ENCODE peak calls at places on chromosome 1, in five cellular contexts. C, H, A, Q and P are unnamed samples.

GRCh38 chr1:94599090-94599813 is 57.7 kb upstream of the F3 start:
- DNase-seq in C (no peak), H (peak; percentile 67), A (no peak), Q (peak; percentile 49), P (no peak)

GRCh38 chr1:91871994-91872393 is 14.0 kb downstream of the TGFBR3 start:
- DNase-seq in C (peak; percentile 48), H (no peak), A (peak; percentile 39), Q (peak; percentile 50), P (no peak)

GRCh38 chr1:17919525-17920439 is 164.6 kb downstream of the ACTL8 start:
- DNase-seq in C (peak; percentile 40), H (peak; percentile 80), A (peak; percentile 29), Q (peak; percentile 46), P (peak; percentile 23)

GRCh38 chr1:7555391-7556185 is 215.5 kb upstream of the VAMP3 start:
- DNase-seq in C (no peak), H (no peak), A (no peak), Q (no peak), P (no peak)

GRCh38 chr1:18271336-18271735 is 163.7 kb downstream of the IGSF21 start:
- DNase-seq in C (no peak), H (no peak), A (no peak), Q (no peak), P (no peak)

GRCh38 chr1:98049370-98050115 is 128.7 kb upstream of the DPYD start:
- DNase-seq in C (peak; percentile 56), H (no peak), A (peak; percentile 39), Q (no peak), P (no peak)

GRCh38 chr1:219171192-219171935 is 2.3 kb upstream of the LYPLAL1 start:
- DNase-seq in C (peak; percentile 38), H (no peak), A (peak; percentile 32), Q (peak; percentile 28), P (no peak)

GRCh38 chr1:24920155-24920925 is 9.7 kb downstream of the RUNX3 start:
- DNase-seq in C (no peak), H (no peak), A (no peak), Q (no peak), P (no peak)

GRCh38 chr1:199687321-199687720 is 340.2 kb upstream of the NR5A2 start:
- DNase-seq in C (peak; percentile 81), H (no peak), A (peak; percentile 75), Q (peak; percentile 11), P (no peak)

GRCh38 chr1:201648911-201649775 is 110.2 kb downstream of the NAV1 start:
- DNase-seq in C (peak; percentile 36), H (peak; percentile 61), A (no peak), Q (no peak), P (no peak)

GRCh38 chr1:228494391-228494790 is 7.2 kb downstream of the RNF187 start:
- DNase-seq in C (no peak), H (no peak), A (no peak), Q (no peak), P (no peak)

GRCh38 chr1:217067642-217068041 is 344.4 kb upstream of the ESRRG start:
- DNase-seq in C (no peak), H (no peak), A (no peak), Q (peak; percentile 30), P (no peak)

GRCh38 chr1:23619299-23620188 is 60.2 kb upstream of the ID3 start:
- DNase-seq in C (peak; percentile 24), H (peak; percentile 80), A (peak; percentile 13), Q (peak; percentile 63), P (peak; percentile 97)

GRCh38 chr1:107419003-107419402 is 278.2 kb downstream of the NTNG1 start:
- DNase-seq in C (no peak), H (no peak), A (no peak), Q (no peak), P (no peak)

GRCh38 chr1:2230781-2231666 is 2.9 kb downstream of the SKI start:
- DNase-seq in C (no peak), H (no peak), A (no peak), Q (peak; percentile 60), P (no peak)

GRCh38 chr1:226816585-226816984 is 53.8 kb upstream of the PSEN2 start:
- DNase-seq in C (peak; percentile 95), H (no peak), A (peak; percentile 95), Q (peak; percentile 93), P (no peak)

GRCh38 chr1:203915811-203916210 is 54.4 kb downstream of the SNRPE start:
- DNase-seq in C (peak; percentile 73), H (no peak), A (peak; percentile 67), Q (peak; percentile 69), P (no peak)

GRCh38 chr1:196444628-196445027 is 163.6 kb downstream of the KCNT2 start:
- DNase-seq in C (no peak), H (no peak), A (no peak), Q (no peak), P (no peak)

GRCh38 chr1:46543761-46544560 is 7.5 kb downstream of the KNCN start:
- DNase-seq in C (no peak), H (no peak), A (no peak), Q (no peak), P (no peak)

GRCh38 chr1:235073331-235073967 is 55.2 kb downstream of the TOMM20 start:
- DNase-seq in C (peak; percentile 31), H (peak; percentile 57), A (no peak), Q (peak; percentile 95), P (no peak)

GRCh38 chr1:111481387-111482221 is 7.8 kb downstream of the C1orf162 start:
- DNase-seq in C (peak; percentile 45), H (peak; percentile 86), A (peak; percentile 32), Q (peak; percentile 81), P (peak; percentile 65)

GRCh38 chr1:53643881-53644390 is 95.0 kb downstream of the GLIS1 start:
- DNase-seq in C (no peak), H (no peak), A (no peak), Q (no peak), P (no peak)

GRCh38 chr1:69246109-69246508 is 321.6 kb upstream of the LRRC7 start:
- DNase-seq in C (no peak), H (no peak), A (no peak), Q (no peak), P (no peak)

GRCh38 chr1:18109756-18110597 is 2.4 kb downstream of the IGSF21 start:
- DNase-seq in C (peak; percentile 4), H (peak; percentile 46), A (no peak), Q (no peak), P (no peak)

GRCh38 chr1:190067592-190067991 is 410.1 kb downstream of the BRINP3 start:
- DNase-seq in C (peak; percentile 72), H (peak; percentile 63), A (peak; percentile 69), Q (peak; percentile 39), P (no peak)

GRCh38 chr1:85397490-85398044 is 67.4 kb downstream of the DDAH1 start:
- DNase-seq in C (no peak), H (no peak), A (no peak), Q (no peak), P (no peak)

GRCh38 chr1:78672428-78672827 is 22.8 kb downstream of the IFI44 start:
- DNase-seq in C (no peak), H (no peak), A (no peak), Q (no peak), P (no peak)

DNA sequence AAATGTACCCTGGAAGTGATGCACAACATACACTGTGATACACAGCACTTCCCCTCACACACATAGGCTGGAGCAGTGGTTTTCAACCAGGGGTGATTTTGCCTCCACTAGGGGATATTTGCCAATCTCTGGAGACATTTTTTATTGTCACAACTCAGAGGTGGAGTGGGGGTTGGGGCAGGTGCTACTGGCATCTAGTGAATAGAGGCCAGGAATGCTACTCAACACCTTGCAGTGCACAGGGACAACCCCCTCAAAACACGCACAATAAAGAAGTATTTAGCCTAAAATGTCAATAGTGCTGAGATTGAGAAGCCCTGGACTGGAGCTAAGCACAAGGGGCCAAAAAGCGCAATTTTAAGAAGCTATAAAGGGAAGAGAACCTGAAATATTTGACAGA is 54.1 kb downstream of the DNAJC6 start:
- DNase-seq in C (no peak), H (no peak), A (no peak), Q (no peak), P (no peak)
- H3K79me2 ChIP-seq in C (no peaks in the 10 kb centered on the region), H (no peaks in the 10 kb centered on the region), A (no peaks in the 10 kb centered on the region), Q (no peaks in the 10 kb centered on the region), P (no peaks in the 10 kb centered on the region)

DNA sequence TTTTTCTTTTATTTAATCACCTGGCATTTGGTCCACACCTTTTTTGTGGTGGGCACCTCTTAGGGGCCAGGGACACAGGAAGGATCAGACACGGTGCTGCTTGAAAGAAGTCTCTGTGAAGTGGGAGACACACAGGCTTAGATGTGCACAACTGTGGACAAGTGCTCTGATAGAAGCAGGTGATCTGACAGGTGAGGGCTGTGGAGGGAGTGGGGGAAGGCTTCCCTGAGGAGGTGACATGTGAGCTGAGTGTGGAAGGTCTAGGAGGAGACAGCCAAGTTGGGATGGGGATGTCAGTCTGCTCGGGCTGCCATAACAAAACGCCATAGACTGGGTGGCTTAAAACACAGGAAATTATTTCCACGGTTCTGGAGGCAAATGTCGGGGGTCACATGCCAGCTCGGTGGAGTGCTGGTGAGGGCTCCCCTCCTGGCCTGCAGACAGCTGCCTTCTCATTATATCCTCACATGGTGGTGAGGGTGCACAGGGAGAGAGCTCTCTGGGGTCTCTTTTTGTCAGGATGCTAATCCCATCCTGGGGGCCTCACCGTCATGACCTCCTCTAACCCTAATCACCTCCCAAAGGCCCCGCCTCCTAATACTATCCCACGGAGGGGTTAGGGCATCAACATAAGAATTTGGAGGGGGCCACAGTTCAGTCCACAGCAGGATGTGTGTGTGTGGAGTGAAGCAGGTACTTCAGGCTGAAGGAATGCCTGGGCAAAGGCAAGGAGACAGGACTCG is 5.2 kb upstream of the KIAA1614 start:
- DNase-seq in C (no peak), H (no peak), A (no peak), Q (no peak), P (no peak)
- H4K20me1 ChIP-seq in C (no peaks in the 10 kb centered on the region), H (no peaks in the 10 kb centered on the region), A (no peaks in the 10 kb centered on the region), Q (no peaks in the 10 kb centered on the region), P (no peaks in the 10 kb centered on the region)

GRCh38 chr1:208245185-208245705 is 1.1 kb upstream of the PLXNA2 start:
- DNase-seq in C (peak; percentile 89), H (peak; percentile 95), A (peak; percentile 84), Q (peak; percentile 97), P (peak; percentile 82)
- H3K4me1 ChIP-seq in C (no peaks in the 10 kb centered on the region), H (peaks cover 17% of the 10 kb centered on the region), A (peaks cover 13% of the 10 kb centered on the region), Q (peaks cover 22% of the 10 kb centered on the region), P (peaks cover 7% of the 10 kb centered on the region)

GRCh38 chr1:21922103-21923014 is 14.8 kb downstream of the HSPG2 start:
- DNase-seq in C (no peak), H (peak; percentile 79), A (no peak), Q (no peak), P (no peak)

GRCh38 chr1:21914880-21915640 is 22.1 kb downstream of the HSPG2 start:
- DNase-seq in C (no peak), H (no peak), A (no peak), Q (no peak), P (no peak)

GRCh38 chr1:21921100-21921875 is 15.8 kb downstream of the HSPG2 start:
- DNase-seq in C (no peak), H (peak; percentile 74), A (no peak), Q (no peak), P (no peak)

GRCh38 chr1:21916447-21917240 is 20.5 kb downstream of the HSPG2 start:
- DNase-seq in C (no peak), H (no peak), A (no peak), Q (no peak), P (no peak)

GRCh38 chr1:21919520-21919919 is 17.6 kb downstream of the HSPG2 start:
- DNase-seq in C (peak; percentile 85), H (no peak), A (peak; percentile 77), Q (peak; percentile 77), P (no peak)
- H3K79me2 ChIP-seq in C (peaks cover 51% of the 10 kb centered on the region), H (peaks cover 53% of the 10 kb centered on the region), A (peaks cover 54% of the 10 kb centered on the region), Q (no peaks in the 10 kb centered on the region), P (no peaks in the 10 kb centered on the region)